ENCODE peak calls at places on chromosomes 16 and 17, in six cellular contexts. A is RCC 7860, U is NCI-H69, P is AG09309, V is hypothalamus, W is uterus. X is an unnamed sample.

GRCh38 chr17:69246202-69246601 is 17.6 kb upstream of the ABCA10 start:
- DNase-seq in A (no peak), U (no peak), P (no peak), V (no peak), W (no peak), X (no peak)

GRCh38 chr17:40323731-40324650 is 15.0 kb downstream of the RARA start:
- DNase-seq in A (peak; percentile 29), U (no peak), P (no peak), V (no peak), W (no peak), X (no peak)

GRCh38 chr16:84925092-84925772 is 86.1 kb downstream of the ZDHHC7 start:
- DNase-seq in A (no peak), U (peak; percentile 45), P (no peak), V (no peak), W (peak; percentile 65), X (peak; percentile 33)

GRCh38 chr17:6666077-6666521 is 14.5 kb downstream of the C17orf100 start:
- DNase-seq in A (peak; percentile 61), U (peak; percentile 66), P (peak; percentile 56), V (no peak), W (peak; percentile 68), X (peak; percentile 81)

GRCh38 chr16:85541619-85542547 is 71.2 kb upstream of the GSE1 start:
- DNase-seq in A (no peak), U (peak; percentile 51), P (no peak), V (no peak), W (no peak), X (no peak)

GRCh38 chr17:3695723-3696411 is at the start of gene P2RX5:
- DNase-seq in A (no peak), U (peak; percentile 38), P (no peak), V (no peak), W (no peak), X (peak; percentile 20)

GRCh38 chr17:2975469-2975958 is 87.9 kb downstream of the OR1D5 start:
- DNase-seq in A (peak; percentile 53), U (peak; percentile 89), P (no peak), V (no peak), W (peak; percentile 26), X (peak; percentile 91)

GRCh38 chr17:82548681-82549303 is 29.3 kb downstream of the FOXK2 start:
- DNase-seq in A (no peak), U (no peak), P (no peak), V (no peak), W (peak; percentile 47), X (no peak)

GRCh38 chr17:29251969-29252866 is 5.6 kb downstream of the CRYBA1 start:
- DNase-seq in A (no peak), U (peak; percentile 27), P (no peak), V (no peak), W (no peak), X (peak; percentile 48)

GRCh38 chr17:28985950-28986713 is 19.7 kb downstream of the SEZ6 start:
- DNase-seq in A (no peak), U (peak; percentile 99), P (no peak), V (no peak), W (no peak), X (no peak)

GRCh38 chr17:1315891-1316403 is 36.5 kb downstream of the TRARG1 start:
- DNase-seq in A (no peak), U (peak; percentile 93), P (no peak), V (no peak), W (no peak), X (no peak)

GRCh38 chr17:77510133-77510796 is 369.5 kb downstream of the SEC14L1 start:
- DNase-seq in A (no peak), U (no peak), P (no peak), V (no peak), W (peak; percentile 6), X (no peak)

GRCh38 chr17:72219136-72219823 is 98.5 kb downstream of the SOX9 start:
- DNase-seq in A (no peak), U (peak; percentile 85), P (no peak), V (no peak), W (no peak), X (no peak)

GRCh38 chr16:88857728-88858339 is 907 bp downstream of the TRAPPC2L start:
- DNase-seq in A (peak; percentile 42), U (peak; percentile 45), P (peak; percentile 24), V (no peak), W (peak; percentile 67), X (peak; percentile 84)

GRCh38 chr16:89325861-89326471 is 108.5 kb downstream of the ZNF778 start:
- DNase-seq in A (peak; percentile 51), U (peak; percentile 71), P (no peak), V (no peak), W (peak; percentile 44), X (no peak)

GRCh38 chr16:89602273-89602951 is 11.0 kb upstream of the DPEP1 start:
- DNase-seq in A (peak; percentile 92), U (peak; percentile 78), P (peak; percentile 43), V (no peak), W (peak; percentile 40), X (peak; percentile 93)

GRCh38 chr16:30645727-30646126 is 5.0 kb upstream of the PRR14 start:
- DNase-seq in A (no peak), U (no peak), P (no peak), V (no peak), W (no peak), X (no peak)

GRCh38 chr17:56029980-56030624 is 123.2 kb upstream of the ANKFN1 start:
- DNase-seq in A (no peak), U (no peak), P (no peak), V (no peak), W (no peak), X (no peak)

GRCh38 chr17:57455063-57455914 is 199.0 kb downstream of the MSI2 start:
- DNase-seq in A (no peak), U (no peak), P (no peak), V (no peak), W (no peak), X (no peak)

GRCh38 chr17:57606111-57606875 is 138.8 kb downstream of the CCDC182 start:
- DNase-seq in A (no peak), U (peak; percentile 89), P (no peak), V (no peak), W (no peak), X (no peak)

GRCh38 chr17:43908111-43908721 is 880 bp upstream of the MPP2 start:
- DNase-seq in A (no peak), U (peak; percentile 82), P (peak; percentile 34), V (peak; percentile 21), W (peak; percentile 82), X (peak; percentile 62)

GRCh38 chr17:75105269-75106080 is 4.3 kb upstream of the ARMC7 start:
- DNase-seq in A (no peak), U (peak; percentile 87), P (no peak), V (no peak), W (no peak), X (peak; percentile 56)

GRCh38 chr16:85872666-85873561 is 26.0 kb upstream of the IRF8 start:
- DNase-seq in A (no peak), U (no peak), P (no peak), V (no peak), W (no peak), X (no peak)

GRCh38 chr17:81295678-81296381 is 723 bp upstream of the SLC38A10 start:
- DNase-seq in A (peak; percentile 43), U (peak; percentile 87), P (no peak), V (no peak), W (no peak), X (peak; percentile 80)

X was measured in RKO.